ENCODE peak calls at places on chromosomes 4 and X, in ten cellular contexts. C, E, P, R, V, J, K, G, O and Z are unnamed samples. For H3K4me1, the result is how much of the 10 kb centered on the place peaks cover.

GRCh38 chr4:2042207-2042946 is 16.8 kb upstream of the NAT8L start:
- DNase-seq in C (peak), E (no peak), G (peak), O (no peak), V (peak), P (no peak), R (no peak), K (peak), J (peak), Z (no peak)

GRCh38 chrX:153379971-153380581 is 21.1 kb downstream of the PNMA6E start:
- DNase-seq in O (no peak), V (no peak), R (no peak), P (no peak), K (no peak), E (no peak), C (no peak), G (no peak), J (no peak), Z (no peak)

GRCh38 chr4:169899295-169899694 is 126.9 kb downstream of the MFAP3L start:
- DNase-seq in P (no peak), C (no peak), K (no peak), E (no peak), G (no peak), R (no peak), O (no peak), J (no peak), V (no peak), Z (no peak)

GRCh38 chrX:23503835-23504539 is 163.3 kb upstream of the PRDX4 start:
- DNase-seq in P (peak), K (peak), V (no peak), C (peak), J (peak), O (peak), R (peak), E (peak), G (peak), Z (peak)

GRCh38 chr4:89324671-89325070 is 17.1 kb upstream of the GPRIN3 start:
- DNase-seq in J (no peak), K (no peak), P (no peak), R (no peak), C (no peak), G (peak), E (peak), V (no peak), O (no peak), Z (no peak)

GRCh38 chrX:82081027-82081426 is 879.1 kb downstream of the SH3BGRL start:
- DNase-seq in P (no peak), R (no peak), G (no peak), E (no peak), C (peak), K (no peak), O (peak), V (no peak), J (no peak), Z (no peak)

GRCh38 chr4:140099993-140100392 is 54.0 kb downstream of the MAML3 start:
- DNase-seq in R (no peak), K (no peak), P (peak), G (no peak), V (no peak), E (no peak), J (peak), C (peak), O (no peak), Z (no peak)

GRCh38 chrX:17669891-17670290 is 67.4 kb upstream of the SCML1 start:
- DNase-seq in J (no peak), P (no peak), G (no peak), V (no peak), K (no peak), O (no peak), E (no peak), R (no peak), C (no peak), Z (no peak)

GRCh38 chrX:46263494-46263893 is 281.7 kb downstream of the ZNF674 start:
- DNase-seq in O (no peak), J (no peak), E (no peak), C (no peak), R (no peak), K (no peak), V (no peak), P (no peak), G (no peak), Z (no peak)

GRCh38 chrX:68719904-68720614 is 72.6 kb downstream of the STARD8 start:
- DNase-seq in E (no peak), K (peak), R (peak), O (peak), P (no peak), G (peak), C (peak), V (no peak), J (no peak), Z (no peak)

GRCh38 chr4:80229590-80229989 is 32.3 kb downstream of the PRDM8 start:
- DNase-seq in J (no peak), K (no peak), P (no peak), C (no peak), V (no peak), E (no peak), R (no peak), O (no peak), G (no peak), Z (no peak)

GRCh38 chr4:150375025-150375424 is 206.9 kb upstream of the MAB21L2 start:
- DNase-seq in V (no peak), O (peak), K (no peak), G (no peak), R (no peak), J (no peak), C (no peak), E (no peak), P (no peak), Z (no peak)

GRCh38 chrX:84865113-84865512 is 138.6 kb upstream of the APOOL start:
- DNase-seq in E (no peak), O (no peak), K (no peak), R (peak), V (no peak), J (no peak), P (no peak), C (no peak), G (no peak), Z (no peak)

GRCh38 chr4:118787844-118788380 is 48.0 kb downstream of the SEC24D start:
- DNase-seq in G (no peak), R (peak), C (no peak), P (no peak), V (no peak), J (no peak), K (no peak), O (no peak), E (no peak), Z (no peak)

GRCh38 chr4:15063341-15063740 is 61.1 kb downstream of the CPEB2 start:
- DNase-seq in O (no peak), E (no peak), J (no peak), P (no peak), V (no peak), R (no peak), C (no peak), G (no peak), K (no peak), Z (no peak)

GRCh38 chr4:110510955-110511544 is 35.1 kb downstream of the ENPEP start:
- DNase-seq in G (peak), C (no peak), J (no peak), E (peak), O (peak), K (no peak), P (no peak), V (no peak), R (peak), Z (no peak)

GRCh38 chr4:125666635-125667034 is 351.9 kb downstream of the FAT4 start:
- DNase-seq in G (peak), C (no peak), O (no peak), K (no peak), P (no peak), E (no peak), R (no peak), V (no peak), J (no peak), Z (no peak)

GRCh38 chr4:48360966-48361470 is 19.7 kb downstream of the SLAIN2 start:
- DNase-seq in P (no peak), G (peak), O (no peak), J (no peak), C (no peak), V (no peak), K (no peak), E (no peak), R (peak), Z (no peak)

GRCh38 chr4:111602848-111603247 is 542.4 kb upstream of the FAM241A start:
- DNase-seq in O (peak), V (no peak), K (no peak), R (peak), J (no peak), G (peak), C (no peak), E (peak), P (no peak), Z (no peak)

GRCh38 chr4:186537843-186538521 is 17.4 kb downstream of the MTNR1A start:
- DNase-seq in C (peak), R (no peak), K (no peak), J (no peak), P (no peak), V (no peak), G (no peak), O (no peak), E (no peak), Z (no peak)

GRCh38 chr4:76601791-76602190 is 166.8 kb downstream of the SHROOM3 start:
- DNase-seq in K (no peak), P (no peak), O (no peak), G (peak), R (no peak), C (no peak), J (no peak), E (peak), V (no peak), Z (no peak)

GRCh38 chrX:110853610-110854009 is 58.0 kb upstream of the CHRDL1 start:
- DNase-seq in O (peak), G (peak), E (peak), R (peak), J (no peak), V (no peak), P (no peak), K (no peak), C (peak), Z (no peak)

GRCh38 chr4:71772592-71772991 is 11.3 kb downstream of the GC start:
- DNase-seq in P (no peak), G (no peak), K (no peak), R (no peak), V (no peak), J (no peak), E (no peak), O (peak), C (no peak), Z (no peak)

GRCh38 chrX:15721911-15722310 is 16.2 kb upstream of the CA5B start:
- DNase-seq in J (no peak), P (no peak), E (no peak), V (no peak), O (no peak), R (peak), C (no peak), G (peak), K (no peak), Z (no peak)

GRCh38 chr4:52606766-52607165 is 52.3 kb downstream of the USP46 start:
- DNase-seq in V (no peak), J (no peak), C (no peak), E (no peak), K (no peak), O (no peak), P (no peak), G (peak), R (no peak), Z (no peak)

GRCh38 chr4:2269206-2269531 is 7.3 kb upstream of the MXD4 start:
- DNase-seq in O (peak), R (no peak), C (peak), K (peak), E (no peak), P (no peak), V (no peak), J (no peak), G (no peak), Z (no peak)

GRCh38 chr4:48366611-48367010 is 25.3 kb downstream of the SLAIN2 start:
- DNase-seq in O (no peak), V (no peak), G (no peak), P (no peak), E (no peak), K (no peak), C (no peak), R (no peak), J (no peak), Z (no peak)

GRCh38 chr4:81913427-81913878 is 441.7 kb upstream of the RASGEF1B start:
- DNase-seq in O (peak), J (peak), C (peak), R (peak), E (peak), V (peak), K (no peak), G (peak), P (no peak), Z (no peak)

GRCh38 chrX:114924846-114925245 is 92.6 kb downstream of the IL13RA2 start:
- DNase-seq in V (no peak), P (no peak), C (no peak), O (peak), E (peak), K (no peak), J (no peak), R (peak), G (peak), Z (no peak)

GRCh38 chr4:73989031-73989430 is 1.0 kb upstream of the PPBP start:
- DNase-seq in J (no peak), E (no peak), G (no peak), C (no peak), R (no peak), P (no peak), O (no peak), V (no peak), K (no peak), Z (no peak)

GRCh38 chrX:123648028-123648810 is 84.6 kb downstream of the THOC2 start:
- DNase-seq in C (peak), R (peak), G (peak), P (no peak), K (peak), V (no peak), J (peak), O (peak), E (peak), Z (no peak)

GRCh38 chr4:163587867-163588266 is 93.4 kb downstream of the TMA16 start:
- DNase-seq in R (no peak), C (peak), K (no peak), E (no peak), O (peak), G (no peak), V (no peak), P (no peak), J (no peak), Z (no peak)

GRCh38 chrX:110146521-110146920 is 143.6 kb downstream of the TMEM164 start:
- DNase-seq in O (peak), V (no peak), K (no peak), G (peak), E (peak), C (peak), P (no peak), J (no peak), R (peak), Z (no peak)

GRCh38 chrX:32395878-32396277 is 815.5 kb downstream of the DMD start:
- DNase-seq in J (no peak), E (no peak), O (no peak), K (no peak), V (no peak), P (no peak), G (no peak), C (no peak), R (no peak), Z (no peak)

GRCh38 chrX:76148011-76148665 is 24.7 kb upstream of the PBDC1 start:
- DNase-seq in E (peak), O (no peak), P (no peak), V (no peak), J (no peak), K (no peak), G (peak), C (peak), R (peak), Z (no peak)

GRCh38 chrX:13837290-13837745 is 20.4 kb upstream of the GPM6B start:
- DNase-seq in K (no peak), J (no peak), C (peak), G (no peak), E (no peak), V (no peak), R (peak), O (no peak), P (no peak), Z (no peak)

DNA sequence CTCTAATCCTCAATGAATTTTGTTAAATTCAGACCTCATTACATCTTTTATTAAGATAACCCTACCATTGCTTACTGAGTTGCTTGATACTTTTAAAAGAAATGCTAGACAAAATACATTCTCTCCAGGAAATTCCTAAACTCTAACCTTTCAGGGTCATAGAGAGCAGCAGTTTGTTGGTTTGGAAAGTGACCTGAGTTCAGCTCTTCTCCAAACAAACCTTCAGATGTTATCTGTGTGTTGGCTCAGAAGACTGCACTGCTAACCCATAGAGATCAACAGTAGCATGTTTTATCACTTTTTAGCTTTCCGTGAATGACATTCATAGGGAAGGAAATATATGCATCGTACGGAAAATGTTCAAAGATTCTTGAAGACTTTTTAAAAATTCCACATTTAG is 101.8 kb upstream of the VEGFC start:
- DNase-seq in J (no peak), K (no peak), G (no peak), P (no peak), V (no peak), O (no peak), R (no peak), E (no peak), C (no peak), Z (no peak)
- H3K4me1 ChIP-seq in J (under half), K (under half), G (under half), P (under half), V (under half), O (under half), R (under half), E (under half), C (under half), Z (under half)

DNA sequence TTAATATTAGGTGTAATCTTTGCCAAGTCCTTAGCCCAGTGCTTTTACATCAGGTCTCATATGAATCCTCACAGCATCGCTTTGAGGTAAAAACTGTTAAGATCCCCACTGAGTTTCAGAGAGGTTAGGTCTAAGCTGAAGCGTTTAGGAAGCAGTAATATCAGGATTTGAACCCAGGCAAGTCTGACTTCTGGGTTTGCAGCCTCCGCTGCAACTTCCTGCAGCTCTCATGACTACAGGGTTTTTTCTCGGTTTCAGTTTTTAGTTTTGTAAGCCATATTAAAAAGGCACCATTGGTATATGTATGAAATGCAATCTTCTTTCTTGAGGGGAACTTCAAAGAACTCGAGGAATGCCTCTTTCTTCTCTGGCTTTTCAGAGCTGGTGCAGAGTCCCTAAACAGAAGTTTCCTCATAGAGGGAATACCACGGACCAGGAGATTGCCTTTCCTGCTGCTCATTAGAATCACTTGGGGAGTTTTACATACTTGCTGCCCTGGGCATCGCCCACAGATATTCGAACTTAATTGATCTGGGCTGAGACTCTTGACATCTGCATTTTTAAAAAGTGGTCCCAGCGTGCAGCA is 6.5 kb downstream of the MTM1 start:
- DNase-seq in C (no peak), G (peak), V (no peak), K (no peak), E (no peak), O (no peak), R (no peak), J (no peak), P (no peak), Z (no peak)
- H3K4me3 ChIP-seq in C (no peak), G (no peak), V (peak), K (no peak), E (no peak), O (no peak), R (no peak), J (no peak), P (no peak), Z (no peak)

GRCh38 chr4:159175989-159176375 is 73.1 kb downstream of the RAPGEF2 start:
- DNase-seq in R (no peak), P (no peak), O (no peak), V (no peak), K (no peak), E (no peak), G (no peak), C (no peak), J (no peak), Z (no peak)
- H3K4me1 ChIP-seq in R (under half), P (half or more), O (half or more), V (under half), K (under half), E (half or more), G (under half), C (under half), J (half or more), Z (under half)

GRCh38 chrX:3191821-3192220 is 150.6 kb downstream of the ARSF start:
- DNase-seq in O (no peak), J (no peak), C (no peak), R (peak), V (no peak), K (no peak), E (no peak), P (no peak), G (no peak), Z (no peak)
- H3K4me3 ChIP-seq in O (no peak), J (no peak), C (no peak), R (no peak), V (no peak), K (no peak), E (no peak), P (no peak), G (no peak), Z (no peak)

DNA sequence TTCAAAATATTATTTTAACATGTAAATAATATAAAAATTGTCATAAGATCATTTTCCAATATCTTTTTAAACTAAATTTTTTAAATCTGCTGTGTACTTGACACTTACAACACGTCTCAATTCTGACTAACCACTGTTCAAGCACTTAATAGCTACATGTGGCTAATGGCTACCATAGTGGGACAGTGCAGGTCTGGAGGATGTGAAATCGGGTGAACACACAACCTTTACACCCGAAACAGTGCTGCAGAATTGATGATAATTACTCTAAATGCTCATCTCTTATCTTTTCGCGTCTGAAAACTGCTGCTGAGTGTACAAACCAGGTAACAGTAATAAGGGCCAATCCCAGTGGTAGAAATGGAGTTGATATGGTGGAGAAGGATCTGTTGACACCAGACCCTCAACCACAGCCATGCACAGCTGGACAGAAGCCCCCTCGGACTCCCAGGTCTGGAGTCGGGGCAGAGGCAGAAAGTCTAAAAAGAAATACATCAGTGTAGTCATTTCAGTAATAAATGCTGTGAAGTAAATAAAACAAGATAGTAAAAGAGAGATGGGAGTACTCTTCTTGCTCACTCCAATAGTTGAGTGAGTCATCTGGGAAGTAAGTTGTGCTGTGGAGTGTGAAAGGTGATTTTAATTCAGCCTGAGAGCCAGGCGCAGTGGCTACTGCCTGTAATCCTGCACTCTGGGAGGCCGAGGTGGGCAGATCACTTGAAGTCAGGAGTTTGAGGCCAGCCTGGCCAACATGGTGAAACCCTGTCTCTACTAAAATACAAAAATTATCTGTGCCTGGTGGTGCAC is 150.0 kb downstream of the CBR4 start:
- DNase-seq in G (no peak), C (no peak), R (no peak), K (no peak), P (no peak), E (no peak), J (no peak), O (no peak), V (no peak), Z (no peak)
- H3K4me1 ChIP-seq in G (under half), C (under half), R (under half), K (under half), P (under half), E (under half), J (under half), O (under half), V (under half), Z (under half)

GRCh38 chrX:50913520-50913919 is 3.0 kb downstream of the BMP15 start:
- DNase-seq in K (no peak), E (peak), J (no peak), C (no peak), P (no peak), V (no peak), R (no peak), G (no peak), O (no peak), Z (no peak)

GRCh38 chrX:50905334-50905733 is 5.2 kb upstream of the BMP15 start:
- DNase-seq in G (no peak), R (peak), P (no peak), O (peak), E (peak), J (no peak), K (no peak), V (no peak), C (peak), Z (no peak)

GRCh38 chrX:50910685-50911176 is at the start of gene BMP15:
- DNase-seq in E (no peak), G (no peak), P (no peak), R (no peak), K (no peak), C (no peak), V (no peak), O (no peak), J (no peak), Z (no peak)
- H3K4me3 ChIP-seq in E (no peak), G (no peak), P (no peak), R (no peak), K (no peak), C (no peak), V (no peak), O (no peak), J (no peak), Z (no peak)